ENCODE peak calls at places on chromosomes 4 and X, in nine cellular contexts. Z is endothelial cell of umbilical vein, V is HCT116, I is H1, J is A549, A is GM12878, T is SK-N-SH, P is K562, M is HepG2. X is an unnamed sample.
A peak's percentile ranks its signal among the peaks of the same experiment; 100 is the strongest.

GRCh38 chr4:3644849-3645627 is 112.8 kb upstream of the LRPAP1 start:
- DNase-seq in Z (no peak), V (no peak), I (no peak), J (peak; percentile 15), A (no peak), T (no peak), P (peak; percentile 32), M (no peak), X (peak; percentile 77)

GRCh38 chrX:102899940-102900916 is 36.8 kb upstream of the RAB40AL start:
- DNase-seq in Z (peak; percentile 72), V (peak; percentile 27), I (peak; percentile 84), J (peak; percentile 6), A (peak; percentile 33), T (peak; percentile 45), P (peak; percentile 74), M (peak; percentile 39), X (peak; percentile 74)

GRCh38 chr4:66852843-66853242 is 692.5 kb downstream of the CENPC start:
- DNase-seq in Z (no peak), V (no peak), I (no peak), J (no peak), A (no peak), T (no peak), P (no peak), M (no peak), X (no peak)

GRCh38 chr4:182448281-182449151 is 205.3 kb downstream of the TENM3 start:
- DNase-seq in Z (peak; percentile 87), V (peak; percentile 59), I (peak; percentile 89), J (peak; percentile 72), A (no peak), T (peak; percentile 97), P (peak; percentile 66), M (peak; percentile 74), X (no peak)

GRCh38 chr4:102036619-102037376 is 246.3 kb downstream of the BANK1 start:
- DNase-seq in Z (no peak), V (no peak), I (no peak), J (no peak), A (no peak), T (no peak), P (no peak), M (no peak), X (no peak)

GRCh38 chr4:36665985-36666384 is 384.6 kb downstream of the DTHD1 start:
- DNase-seq in Z (no peak), V (no peak), I (no peak), J (no peak), A (no peak), T (no peak), P (no peak), M (no peak), X (no peak)

GRCh38 chr4:167282171-167282864 is 48.0 kb upstream of the SPOCK3 start:
- DNase-seq in Z (peak; percentile 20), V (no peak), I (no peak), J (no peak), A (no peak), T (no peak), P (no peak), M (no peak), X (no peak)

GRCh38 chrX:25028726-25029125 is 13.0 kb upstream of the ARX start:
- DNase-seq in Z (no peak), V (no peak), I (no peak), J (no peak), A (no peak), T (no peak), P (no peak), M (no peak), X (no peak)

GRCh38 chr4:147286846-147287587 is 193.9 kb upstream of the EDNRA start:
- DNase-seq in Z (peak; percentile 42), V (no peak), I (no peak), J (no peak), A (no peak), T (no peak), P (no peak), M (no peak), X (no peak)

GRCh38 chr4:21192367-21192766 is 492.1 kb downstream of the PACRGL start:
- DNase-seq in Z (no peak), V (no peak), I (no peak), J (no peak), A (no peak), T (no peak), P (no peak), M (no peak), X (no peak)

GRCh38 chr4:139763668-139764067 is 98.0 kb downstream of the MGST2 start:
- DNase-seq in Z (peak; percentile 81), V (no peak), I (no peak), J (no peak), A (no peak), T (peak; percentile 25), P (no peak), M (no peak), X (peak; percentile 59)

GRCh38 chrX:129613596-129613995 is 41.2 kb downstream of the APLN start:
- DNase-seq in Z (peak; percentile 13), V (no peak), I (no peak), J (no peak), A (no peak), T (no peak), P (no peak), M (no peak), X (no peak)

GRCh38 chr4:41644288-41644914 is 104.1 kb downstream of the PHOX2B start:
- DNase-seq in Z (peak; percentile 52), V (no peak), I (peak; percentile 99), J (no peak), A (no peak), T (peak; percentile 75), P (peak; percentile 60), M (peak; percentile 3), X (no peak)

GRCh38 chr4:75046226-75046625 is 113.3 kb downstream of the PARM1 start:
- DNase-seq in Z (no peak), V (no peak), I (no peak), J (no peak), A (no peak), T (no peak), P (no peak), M (no peak), X (no peak)

GRCh38 chrX:121208563-121208962 is 161.2 kb downstream of the GLUD2 start:
- DNase-seq in Z (no peak), V (no peak), I (no peak), J (no peak), A (no peak), T (no peak), P (no peak), M (no peak), X (no peak)

DNA sequence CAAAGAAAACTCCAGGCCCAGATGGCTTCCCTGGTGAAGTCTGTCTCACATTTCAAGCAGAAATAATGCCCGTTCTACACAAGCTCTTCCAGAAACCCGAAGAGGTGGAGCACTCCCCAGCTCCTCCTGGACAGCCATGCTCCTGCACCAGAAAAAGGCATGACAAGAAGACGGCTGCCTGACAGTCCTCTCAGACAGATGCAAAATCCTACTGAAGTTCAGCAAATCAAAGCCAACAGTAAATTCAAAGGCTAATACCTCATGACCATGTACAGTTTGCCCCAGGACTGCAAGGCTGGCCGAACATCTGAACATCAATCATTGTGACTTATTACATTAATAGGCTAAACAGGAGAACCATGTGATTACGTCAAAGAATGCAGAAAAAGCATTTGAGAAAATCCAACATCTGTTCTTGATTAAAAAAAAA is 30.8 kb upstream of the MXD4 start:
- DNase-seq in Z (no peak), V (no peak), I (no peak), J (no peak), A (no peak), T (peak; percentile 88), P (no peak), M (no peak), X (no peak)
- TF ChIP-seq MAX in Z (no peak), V (no peak), I (no peak), J (no peak), A (no peak), T (no peak), P (no peak), M (no peak), X (no peak)

DNA sequence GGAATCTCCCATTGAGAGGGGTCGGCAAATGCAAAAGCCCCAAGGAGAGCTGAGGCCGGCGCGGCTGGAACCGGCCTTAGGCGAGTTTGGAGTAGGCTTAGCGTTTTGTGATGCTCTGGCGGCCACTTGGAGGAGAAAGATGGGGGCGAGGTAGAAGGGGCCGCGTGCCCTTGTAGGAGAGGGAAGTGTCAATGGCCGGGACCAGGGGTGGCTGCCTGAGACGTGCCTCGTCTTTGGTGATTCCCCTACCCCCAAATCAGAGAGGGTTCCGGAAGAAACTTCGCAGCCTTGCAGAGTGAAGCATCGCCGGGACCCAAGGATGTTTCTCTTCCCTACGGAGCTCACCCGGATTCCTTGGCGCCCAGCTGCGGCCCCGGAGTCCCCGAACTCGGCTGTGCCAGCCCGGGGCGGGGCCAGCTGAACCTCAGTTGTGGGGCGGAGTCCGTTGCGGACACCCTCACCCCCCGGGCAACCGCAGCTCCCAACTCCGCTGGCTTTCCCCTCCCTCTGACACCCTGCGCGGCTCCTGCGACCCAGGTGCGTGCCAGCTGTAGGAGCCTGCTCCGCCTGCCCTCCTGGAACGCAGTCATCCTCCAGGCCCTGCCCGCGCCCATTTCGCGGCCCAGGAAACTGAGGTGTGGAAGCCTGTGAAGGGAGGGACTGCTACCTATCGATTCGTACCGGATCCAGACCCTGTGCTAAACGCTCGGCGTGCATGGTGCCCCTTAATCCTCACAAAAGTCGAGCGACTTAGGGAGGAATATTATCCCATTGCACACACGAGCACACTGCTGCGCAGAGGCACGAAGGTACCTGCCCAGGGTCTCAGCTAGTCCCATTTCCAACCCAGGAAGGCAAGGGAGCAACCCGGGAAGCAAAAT is 12.0 kb downstream of the MSX1 start:
- DNase-seq in Z (no peak), V (no peak), I (peak; percentile 63), J (no peak), A (no peak), T (peak; percentile 39), P (no peak), M (no peak), X (no peak)
- H3K4me3 ChIP-seq in Z (no peak overlapping the region), V (no peak overlapping the region), I (peak overlapping the region; percentile 38), J (peak overlapping the region; percentile 19), A (no peak overlapping the region), T (no peak overlapping the region), P (no peak overlapping the region), M (no peak overlapping the region), X (no peak overlapping the region)

DNA sequence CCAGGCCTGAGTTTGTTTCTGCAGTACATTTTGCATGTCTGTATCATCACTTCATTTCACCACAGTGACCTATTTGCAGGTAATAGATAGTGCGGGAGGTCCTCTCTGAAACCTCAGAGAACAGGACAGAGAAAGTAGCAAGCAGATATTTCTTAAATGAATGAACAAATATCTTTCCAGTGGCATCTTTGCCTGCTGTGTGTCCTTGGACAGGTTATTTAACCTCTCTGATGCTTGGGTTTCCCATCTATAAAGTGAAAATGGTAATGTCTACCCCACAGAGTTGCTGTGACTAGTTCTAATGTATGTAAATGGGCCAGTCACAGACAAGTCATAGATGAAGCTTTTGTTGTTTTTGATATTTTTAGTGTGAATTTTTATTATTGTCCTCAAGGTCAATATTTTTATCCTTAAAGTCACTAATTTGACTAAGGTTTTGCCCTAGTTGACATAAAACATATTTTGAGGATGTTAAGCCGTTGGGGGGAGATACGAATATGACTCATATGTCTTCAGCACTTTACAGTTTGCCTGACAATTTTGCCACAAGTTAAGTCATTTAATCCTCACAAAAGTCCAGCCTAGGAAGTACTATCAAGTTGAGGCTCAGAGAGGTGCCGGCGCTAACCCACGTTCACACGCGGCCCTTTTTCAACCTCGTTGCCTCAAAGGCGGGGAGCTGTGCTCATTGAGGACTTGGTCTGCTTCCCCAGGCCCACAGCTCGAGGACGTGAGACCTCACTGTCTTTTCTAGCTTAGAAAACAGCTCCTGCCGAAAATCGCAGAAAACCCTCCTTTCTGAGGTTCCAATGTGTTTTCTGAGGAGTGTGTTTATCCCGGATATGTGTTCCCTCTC is 126.7 kb upstream of the STX18 start:
- DNase-seq in Z (no peak), V (no peak), I (no peak), J (no peak), A (no peak), T (no peak), P (peak; percentile 10), M (no peak), X (peak; percentile 49)
- TF ChIP-seq MAX in Z (no peak), V (no peak), I (no peak), J (no peak), A (no peak), T (no peak), P (no peak), M (no peak), X (no peak)

GRCh38 chr4:107423677-107424405 is 296.2 kb downstream of the PAPSS1 start:
- DNase-seq in Z (no peak), V (no peak), I (no peak), J (no peak), A (no peak), T (no peak), P (no peak), M (no peak), X (no peak)
- H3K4me3 ChIP-seq in Z (no peak overlapping the region), V (no peak overlapping the region), I (no peak overlapping the region), J (no peak overlapping the region), A (no peak overlapping the region), T (no peak overlapping the region), P (no peak overlapping the region), M (no peak overlapping the region), X (no peak overlapping the region)

X was measured in NB4.